ENCODE peak calls at places on chromosomes 2 and 18, in ten cellular contexts. P, K, L, J, U, A, D, T, H and N are unnamed samples.

GRCh38 chr18:40431071-40431998 is 1523.7 kb upstream of the PIK3C3 start:
- DNase-seq in J (no peak), D (no peak), L (no peak), H (no peak), P (no peak), A (no peak), K (no peak), U (no peak), T (no peak), N (no peak)

GRCh38 chr2:64652231-64653173 is 1.2 kb downstream of the SERTAD2 start:
- DNase-seq in D (no peak), U (peak; percentile 74), T (peak; percentile 70), K (peak; percentile 62), P (peak; percentile 50), A (no peak), H (no peak), J (no peak), L (no peak), N (peak; percentile 69)

GRCh38 chr2:31324000-31324633 is 90.2 kb downstream of the EHD3 start:
- DNase-seq in T (no peak), J (no peak), P (no peak), U (no peak), A (no peak), K (no peak), H (no peak), L (no peak), D (no peak), N (no peak)

GRCh38 chr2:17667898-17668297 is 85.7 kb downstream of the SMC6 start:
- DNase-seq in P (no peak), K (no peak), H (no peak), L (no peak), J (no peak), A (no peak), D (no peak), U (no peak), T (no peak), N (no peak)

GRCh38 chr2:42086500-42086953 is 38.7 kb downstream of the PKDCC start:
- DNase-seq in D (no peak), T (peak; percentile 65), P (peak; percentile 52), U (no peak), K (peak; percentile 41), L (no peak), A (no peak), J (peak; percentile 87), H (no peak), N (no peak)

GRCh38 chr2:199979841-199980628 is 24.7 kb downstream of the MAIP1 start:
- DNase-seq in T (peak; percentile 90), P (peak; percentile 73), D (peak; percentile 84), K (peak; percentile 81), J (peak; percentile 52), A (peak; percentile 45), L (no peak), U (peak; percentile 89), H (peak; percentile 64), N (peak; percentile 85)

GRCh38 chr2:98445167-98445522 is 487 bp downstream of the INPP4A start:
- DNase-seq in D (no peak), H (no peak), K (no peak), P (peak; percentile 50), J (no peak), U (no peak), A (no peak), L (no peak), T (peak; percentile 64), N (peak; percentile 62)

GRCh38 chr18:15198116-15198389 is 450.1 kb downstream of the ANKRD30B start:
- DNase-seq in L (no peak), K (no peak), D (no peak), H (no peak), J (no peak), U (no peak), P (no peak), T (no peak), A (no peak), N (no peak)

GRCh38 chr2:53448591-53448990 is 319.0 kb upstream of the CHAC2 start:
- DNase-seq in L (no peak), A (no peak), J (no peak), H (no peak), T (no peak), U (no peak), K (no peak), P (no peak), D (no peak), N (no peak)

GRCh38 chr2:235008584-235009044 is 56.8 kb downstream of the SH3BP4 start:
- DNase-seq in L (no peak), P (no peak), K (no peak), T (no peak), J (no peak), U (peak; percentile 18), H (no peak), D (no peak), A (no peak), N (no peak)

GRCh38 chr2:241891315-241891987 is 21.9 kb downstream of the RTP5 start:
- DNase-seq in P (no peak), K (no peak), U (peak; percentile 53), L (no peak), J (no peak), A (no peak), D (no peak), T (no peak), H (no peak), N (peak; percentile 29)

GRCh38 chr2:239936838-239937581 is 88.1 kb downstream of the NDUFA10 start:
- DNase-seq in J (no peak), U (peak; percentile 78), D (peak; percentile 5), K (no peak), A (no peak), P (no peak), L (no peak), H (no peak), T (peak; percentile 43), N (peak; percentile 39)

GRCh38 chr2:1972428-1972827 is 228.1 kb upstream of the PXDN start:
- DNase-seq in A (no peak), P (no peak), D (peak; percentile 27), J (peak; percentile 87), T (no peak), L (peak; percentile 7), H (no peak), U (no peak), K (no peak), N (no peak)
- H3K9me3 ChIP-seq in A (no peaks in the 10 kb centered on the region), P (no peaks in the 10 kb centered on the region), D (no peaks in the 10 kb centered on the region), J (no peaks in the 10 kb centered on the region), T (no peaks in the 10 kb centered on the region), L (no peaks in the 10 kb centered on the region), H (no peaks in the 10 kb centered on the region), U (no peaks in the 10 kb centered on the region), K (no peaks in the 10 kb centered on the region), N (no peaks in the 10 kb centered on the region)

GRCh38 chr18:58859935-58860334 is 4.7 kb upstream of the ZNF532 start:
- DNase-seq in H (no peak), P (no peak), K (no peak), T (no peak), D (no peak), J (no peak), A (no peak), U (no peak), L (no peak), N (no peak)
- H3K9me3 ChIP-seq in H (no peaks in the 10 kb centered on the region), P (no peaks in the 10 kb centered on the region), K (no peaks in the 10 kb centered on the region), T (no peaks in the 10 kb centered on the region), D (no peaks in the 10 kb centered on the region), J (no peaks in the 10 kb centered on the region), A (no peaks in the 10 kb centered on the region), U (no peaks in the 10 kb centered on the region), L (no peaks in the 10 kb centered on the region), N (no peaks in the 10 kb centered on the region)

GRCh38 chr2:176111891-176112374 is 4.6 kb upstream of the HOXD10 start:
- DNase-seq in K (no peak), P (no peak), D (no peak), U (no peak), T (no peak), J (no peak), L (no peak), A (no peak), H (no peak), N (no peak)

GRCh38 chr2:176114930-176115625 is 1.5 kb upstream of the HOXD10 start:
- DNase-seq in D (no peak), P (no peak), U (no peak), L (no peak), H (no peak), T (no peak), J (no peak), K (no peak), A (no peak), N (no peak)

GRCh38 chr2:176112375-176113302 is 3.9 kb upstream of the HOXD10 start:
- DNase-seq in L (no peak), T (no peak), A (no peak), J (no peak), K (no peak), P (no peak), H (no peak), D (no peak), U (no peak), N (no peak)

GRCh38 chr2:176115883-176116813 is at the start of gene HOXD10:
- DNase-seq in T (no peak), U (peak; percentile 81), K (peak; percentile 65), A (no peak), L (no peak), D (no peak), P (no peak), J (peak; percentile 90), H (no peak), N (no peak)

DNA sequence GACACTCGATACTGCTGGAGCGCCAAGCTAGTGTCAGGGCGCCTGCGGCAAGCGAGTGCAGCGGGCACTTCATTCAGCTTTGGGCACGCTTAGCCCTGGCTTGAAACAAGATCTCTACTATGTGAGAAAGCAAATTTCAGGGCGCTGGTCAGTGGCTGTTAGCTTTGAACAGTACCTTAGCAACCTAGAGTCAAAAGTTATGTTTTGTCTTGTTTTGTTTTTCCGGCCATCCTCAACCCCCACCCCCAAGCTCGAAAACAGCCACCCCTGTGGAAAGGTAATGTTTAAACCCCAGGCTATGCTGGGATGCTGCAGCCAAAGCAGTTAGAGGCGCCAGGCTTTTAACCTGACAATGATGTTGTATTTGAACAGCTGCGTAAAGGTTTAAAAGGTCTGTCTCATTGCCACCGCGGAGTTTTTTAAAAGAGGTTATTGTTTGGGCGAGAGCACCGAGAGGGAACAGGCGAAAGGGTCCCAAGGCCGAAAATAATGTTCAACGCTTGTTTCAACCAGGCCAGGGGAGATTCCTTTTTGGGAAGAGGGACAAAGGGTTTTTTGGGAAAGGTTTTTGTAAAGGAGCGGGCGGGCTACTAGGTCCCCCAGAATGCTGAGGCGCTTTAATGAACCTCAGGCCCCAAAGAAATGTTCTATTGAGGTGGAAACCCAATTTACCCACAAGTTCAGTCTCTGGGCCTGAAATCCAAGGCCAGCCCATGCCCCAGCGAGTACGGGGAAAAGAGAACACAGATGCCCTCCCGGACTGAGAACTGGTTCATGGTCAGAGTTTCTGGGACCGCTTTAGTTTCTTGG is 2.3 kb upstream of the HOXD10 start:
- DNase-seq in D (no peak), L (no peak), U (no peak), H (no peak), A (no peak), K (no peak), T (no peak), P (no peak), J (no peak), N (no peak)
- H3K9me3 ChIP-seq in D (no peaks in the 10 kb centered on the region), L (peaks cover 4% of the 10 kb centered on the region), U (no peaks in the 10 kb centered on the region), H (no peaks in the 10 kb centered on the region), A (no peaks in the 10 kb centered on the region), K (no peaks in the 10 kb centered on the region), T (no peaks in the 10 kb centered on the region), P (no peaks in the 10 kb centered on the region), J (no peaks in the 10 kb centered on the region), N (no peaks in the 10 kb centered on the region)

DNA sequence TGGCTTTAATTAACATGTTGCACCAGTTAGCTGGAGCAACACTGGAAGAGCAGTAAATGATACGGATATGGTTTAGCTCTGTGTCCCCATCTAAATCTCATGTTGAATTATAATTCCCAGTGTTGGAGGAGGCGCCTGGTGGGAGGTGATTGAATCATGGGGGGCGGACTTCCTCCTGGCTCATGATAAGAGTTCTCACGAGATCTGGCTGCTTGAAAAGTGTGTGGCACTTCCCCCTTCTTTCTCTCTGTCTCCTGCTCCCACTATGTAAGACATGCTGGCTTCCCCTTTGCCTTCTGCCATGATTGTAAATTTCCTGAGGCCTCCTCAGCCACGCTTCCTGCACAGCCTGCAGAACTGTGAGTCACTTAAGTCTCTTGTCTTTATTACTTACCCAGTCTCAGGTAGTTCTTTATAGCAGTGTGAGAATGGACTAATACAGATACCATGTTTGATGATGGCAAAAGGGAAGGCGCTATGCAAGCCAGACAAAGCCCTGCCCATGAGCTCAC is 963.6 kb downstream of the SOCS6 start:
- DNase-seq in U (no peak), J (no peak), D (no peak), K (no peak), T (no peak), A (no peak), P (no peak), H (no peak), L (no peak), N (no peak)
- H3K9me3 ChIP-seq in U (no peaks in the 10 kb centered on the region), J (no peaks in the 10 kb centered on the region), D (no peaks in the 10 kb centered on the region), K (no peaks in the 10 kb centered on the region), T (no peaks in the 10 kb centered on the region), A (no peaks in the 10 kb centered on the region), P (no peaks in the 10 kb centered on the region), H (no peaks in the 10 kb centered on the region), L (peaks cover 2% of the 10 kb centered on the region), N (no peaks in the 10 kb centered on the region)